ENCODE peak calls at places on chromosomes 11 and 22, in eight cellular contexts. Y is HCT116, H is hepatocyte, N is PC-3, J is MM.1S, M is GM23338, A is SK-N-SH, P is Karpas-422. Q is an unnamed sample.

GRCh38 chr11:87431386-87431785 is 393.7 kb downstream of the TMEM135 start:
- DNase-seq in P (no peak), Y (no peak), H (no peak), M (no peak), A (no peak), N (no peak), J (no peak), Q (peak; percentile 27)

GRCh38 chr22:47059076-47059475 is 296.6 kb downstream of the TBC1D22A start:
- DNase-seq in P (peak; percentile 53), A (no peak), Y (no peak), J (no peak), M (no peak), H (no peak), N (no peak), Q (no peak)

GRCh38 chr11:61700221-61700620 is 20.0 kb downstream of the DAGLA start:
- DNase-seq in A (no peak), H (peak; percentile 87), J (no peak), N (peak; percentile 97), M (no peak), Y (peak; percentile 38), P (no peak), Q (peak; percentile 77)

GRCh38 chr11:1548221-1549070 is 23.6 kb downstream of the DUSP8 start:
- DNase-seq in A (peak; percentile 76), M (peak; percentile 76), Y (peak; percentile 62), N (peak; percentile 53), J (no peak), P (no peak), H (peak; percentile 89), Q (peak; percentile 74)

GRCh38 chr11:70503878-70504240 is 105.5 kb downstream of the CTTN start:
- DNase-seq in H (peak; percentile 49), N (no peak), P (no peak), Y (no peak), A (peak; percentile 63), M (peak; percentile 60), J (no peak), Q (no peak)

GRCh38 chr11:118082880-118083543 is 3.8 kb downstream of the SMIM35 start:
- DNase-seq in M (no peak), P (no peak), A (no peak), J (no peak), H (no peak), Y (no peak), N (no peak), Q (no peak)

GRCh38 chr11:104870910-104871309 is 27.4 kb downstream of the CASP12 start:
- DNase-seq in M (no peak), J (peak; percentile 36), H (no peak), Y (no peak), N (no peak), P (no peak), A (no peak), Q (peak; percentile 3)

GRCh38 chr22:37248251-37248650 is 4.2 kb upstream of the RAC2 start:
- DNase-seq in P (peak; percentile 89), N (peak; percentile 66), H (no peak), Y (no peak), A (no peak), J (no peak), M (no peak), Q (peak; percentile 34)

GRCh38 chr11:71251761-71252433 is 480 bp downstream of the SHANK2 start:
- DNase-seq in P (peak; percentile 46), Y (no peak), M (peak; percentile 79), J (no peak), H (peak; percentile 80), N (peak; percentile 59), A (peak; percentile 92), Q (peak; percentile 26)

GRCh38 chr11:126101241-126101929 is 38.7 kb upstream of the CDON start:
- DNase-seq in J (no peak), H (no peak), M (no peak), P (no peak), N (no peak), Y (no peak), A (no peak), Q (no peak)

GRCh38 chr11:15770798-15771414 is 585.4 kb downstream of the SOX6 start:
- DNase-seq in J (peak; percentile 34), M (peak; percentile 77), N (no peak), H (peak; percentile 47), A (no peak), Y (peak; percentile 13), P (peak; percentile 69), Q (peak; percentile 41)

GRCh38 chr11:8095831-8096522 is 15.0 kb downstream of the TUB start:
- DNase-seq in Y (no peak), P (no peak), H (no peak), A (no peak), M (no peak), N (no peak), J (no peak), Q (no peak)

GRCh38 chr11:68439355-68440065 is 21.0 kb upstream of the PPP6R3 start:
- DNase-seq in N (no peak), M (peak; percentile 30), J (no peak), P (no peak), A (no peak), H (no peak), Y (no peak), Q (no peak)

GRCh38 chr11:92911478-92911877 is 58.0 kb upstream of the MTNR1B start:
- DNase-seq in N (no peak), A (no peak), Y (no peak), P (no peak), M (no peak), J (no peak), H (no peak), Q (no peak)

GRCh38 chr22:35102663-35103062 is 36.7 kb downstream of the ISX start:
- DNase-seq in P (peak; percentile 84), M (peak; percentile 82), Y (no peak), N (peak; percentile 4), H (peak; percentile 77), J (peak; percentile 51), A (no peak), Q (peak; percentile 16)

GRCh38 chr11:128476031-128476430 is 111.3 kb downstream of the ETS1 start:
- DNase-seq in H (no peak), M (no peak), Y (no peak), N (no peak), P (no peak), A (no peak), J (no peak), Q (no peak)

DNA sequence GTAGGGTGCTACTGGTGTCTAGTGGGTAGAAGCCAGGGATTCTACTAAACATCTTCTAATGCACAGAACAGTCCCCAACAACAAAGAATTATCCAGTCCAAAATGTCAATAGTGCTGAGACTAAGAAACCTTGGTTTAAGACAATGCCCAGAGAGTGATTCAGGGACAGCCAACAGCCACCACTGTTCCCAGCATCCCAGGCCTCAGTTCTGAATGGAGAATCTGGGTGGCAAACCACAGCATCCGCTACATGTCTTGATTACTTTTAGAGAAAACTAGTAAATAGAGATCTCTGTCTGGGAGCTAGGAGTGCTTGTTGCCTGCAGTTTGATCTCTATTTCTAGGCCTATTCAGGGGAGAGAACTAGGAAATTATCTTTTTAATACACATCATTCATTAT is 20.9 kb upstream of the SIK2 start:
- DNase-seq in N (no peak), M (no peak), H (no peak), P (no peak), A (no peak), J (no peak), Y (no peak), Q (no peak)
- H3K27ac ChIP-seq in N (no peak overlapping the region), M (no peak overlapping the region), H (no peak overlapping the region), P (no peak overlapping the region), A (no peak overlapping the region), J (no peak overlapping the region), Y (no peak overlapping the region), Q (no peak overlapping the region)

GRCh38 chr11:62855571-62856332 is 16.4 kb upstream of the WDR74 start:
- DNase-seq in J (peak; percentile 99), M (peak; percentile 99), P (peak; percentile 99), N (peak; percentile 100), Y (peak; percentile 96), H (peak; percentile 99), A (peak; percentile 93), Q (peak; percentile 99)

GRCh38 chr11:62856333-62856910 is 17.0 kb upstream of the WDR74 start:
- DNase-seq in H (no peak), P (peak; percentile 70), A (no peak), M (no peak), J (no peak), N (peak; percentile 18), Y (no peak), Q (peak; percentile 42)

GRCh38 chr11:62857541-62857982 is 18.2 kb upstream of the WDR74 start:
- DNase-seq in A (no peak), N (peak; percentile 68), M (no peak), P (peak; percentile 49), Y (no peak), H (no peak), J (no peak), Q (no peak)

GRCh38 chr11:62860835-62861563 is 19.7 kb upstream of the SLC3A2 start:
- DNase-seq in P (peak; percentile 44), H (no peak), M (no peak), A (no peak), N (no peak), Y (no peak), J (no peak), Q (no peak)

DNA sequence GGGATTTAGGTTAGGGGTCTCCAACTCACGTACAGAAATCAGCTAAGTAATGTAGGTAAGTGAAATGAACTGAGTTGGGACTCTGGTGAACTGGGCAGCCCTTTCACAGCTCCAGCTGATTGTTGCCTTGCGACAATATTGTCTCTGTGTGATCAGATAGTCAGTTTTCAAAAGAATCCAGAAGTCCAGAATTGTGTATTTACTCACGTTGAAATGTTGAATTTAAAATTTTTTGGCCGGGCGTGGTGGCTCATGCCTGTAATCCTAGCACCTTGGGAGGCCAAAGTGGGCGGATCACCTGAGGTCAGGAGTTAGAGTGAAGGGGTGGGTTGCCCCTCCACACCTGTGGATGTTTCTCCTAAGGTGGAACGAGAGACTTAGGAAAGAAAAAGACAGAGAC is 18.8 kb upstream of the WDR74 start:
- DNase-seq in Y (no peak), P (no peak), A (no peak), M (no peak), J (no peak), N (no peak), H (no peak), Q (no peak)
- H3K27me3 ChIP-seq in Y (no peaks in the 10 kb centered on the region), P (no peaks in the 10 kb centered on the region), A (no peaks in the 10 kb centered on the region), M (no peaks in the 10 kb centered on the region), J (no peaks in the 10 kb centered on the region), N (no peaks in the 10 kb centered on the region), H (no peaks in the 10 kb centered on the region), Q (no peaks in the 10 kb centered on the region)

GRCh38 chr22:33409134-33409533 is 351.0 kb upstream of the SYN3 start:
- DNase-seq in H (no peak), M (peak; percentile 25), Y (no peak), J (no peak), P (no peak), N (no peak), A (no peak), Q (no peak)
- H3K9me2 ChIP-seq in H (no peaks in the 10 kb centered on the region), M (no peaks in the 10 kb centered on the region), Y (no peaks in the 10 kb centered on the region), J (no peaks in the 10 kb centered on the region), P (no peaks in the 10 kb centered on the region), N (no peaks in the 10 kb centered on the region), A (no peaks in the 10 kb centered on the region), Q (no peaks in the 10 kb centered on the region)

DNA sequence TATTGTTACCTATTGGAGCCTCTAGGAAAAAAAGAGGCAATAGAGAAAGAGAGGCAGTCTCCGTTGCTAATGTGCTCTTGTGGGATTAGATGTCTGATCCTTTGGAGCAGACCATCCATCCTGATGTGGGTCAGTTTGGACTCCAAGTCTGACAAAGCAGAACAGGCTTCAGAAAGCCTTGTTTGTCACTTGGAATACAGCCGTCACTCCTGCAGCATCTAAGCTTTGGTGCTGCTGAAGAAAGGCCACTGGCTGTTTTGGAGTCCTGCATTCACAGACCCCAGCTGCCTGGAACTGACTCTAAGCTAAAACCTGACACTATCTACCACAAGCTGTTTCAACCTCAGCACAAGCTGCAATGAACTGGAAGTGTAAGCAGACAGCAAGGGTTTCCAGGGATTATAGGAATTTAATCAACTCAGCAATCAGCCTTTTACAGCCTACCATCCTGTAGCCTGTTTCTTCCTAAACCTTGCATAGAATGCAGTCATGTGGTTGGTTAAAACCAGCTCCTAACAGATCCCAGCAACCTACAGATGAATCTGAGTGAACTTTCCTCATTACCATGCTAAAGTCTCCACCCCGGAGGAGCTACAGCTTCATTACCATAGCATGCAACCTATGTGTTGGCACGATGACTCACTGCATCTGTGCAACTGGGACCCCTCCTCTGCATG is 3.7 kb upstream of the PLAAT4 start:
- DNase-seq in J (no peak), N (no peak), Y (no peak), H (no peak), M (peak; percentile 32), P (no peak), A (no peak), Q (no peak)
- H3K27ac ChIP-seq in J (no peak overlapping the region), N (no peak overlapping the region), Y (no peak overlapping the region), H (peak overlapping the region; percentile 39), M (peak overlapping the region; percentile 88), P (no peak overlapping the region), A (no peak overlapping the region), Q (no peak overlapping the region)